ENCODE peak calls at places on chromosomes 2 and 18, in nine cellular contexts. S is adrenal gland, C is stomach, M is breast epithelium, L is H1, B is ovary, Z is right lobe of liver, O is lower leg skin, J is IMR-90. H is an unnamed sample.

GRCh38 chr2:195411219-195411687 is 245.8 kb upstream of the SLC39A10 start:
- DNase-seq in O (no peak), C (no peak), J (peak), L (no peak), M (no peak), S (no peak), B (no peak), Z (no peak), H (no peak)

GRCh38 chr2:218230882-218231281 is 13.9 kb downstream of the ARPC2 start:
- DNase-seq in Z (no peak), C (peak), S (no peak), J (peak), O (no peak), L (no peak), B (no peak), M (no peak), H (no peak)

GRCh38 chr2:144659731-144660275 is 139.9 kb upstream of the ZEB2 start:
- DNase-seq in J (peak), B (no peak), O (no peak), C (peak), S (peak), M (no peak), L (no peak), Z (no peak), H (no peak)

GRCh38 chr2:121532347-121532766 is 1.7 kb downstream of the RNU4ATAC start:
- DNase-seq in S (no peak), M (no peak), C (no peak), O (no peak), J (peak), Z (no peak), B (no peak), L (no peak), H (no peak)

GRCh38 chr2:105294046-105294445 is 35.5 kb downstream of the TGFBRAP1 start:
- DNase-seq in O (no peak), S (no peak), J (no peak), B (no peak), L (no peak), Z (no peak), M (no peak), C (no peak), H (no peak)

GRCh38 chr2:10934308-10934978 is 22.7 kb downstream of the KCNF1 start:
- DNase-seq in M (no peak), Z (no peak), C (no peak), J (no peak), S (no peak), O (no peak), B (no peak), L (no peak), H (no peak)

GRCh38 chr2:24206242-24206641 is 31.4 kb downstream of the FAM228A start:
- DNase-seq in C (no peak), J (no peak), M (no peak), S (no peak), Z (no peak), B (no peak), O (peak), L (no peak), H (no peak)

GRCh38 chr2:28958689-28959088 is 22.4 kb upstream of the TOGARAM2 start:
- DNase-seq in L (no peak), S (peak), Z (peak), O (peak), M (no peak), C (no peak), B (peak), J (peak), H (peak)

GRCh38 chr2:29516767-29517166 is 401.6 kb downstream of the CLIP4 start:
- DNase-seq in B (no peak), Z (no peak), M (no peak), C (no peak), O (no peak), L (no peak), J (no peak), S (no peak), H (no peak)

GRCh38 chr2:64766841-64767669 is 113.3 kb upstream of the SERTAD2 start:
- DNase-seq in Z (no peak), J (peak), O (no peak), B (no peak), S (no peak), M (no peak), C (no peak), L (no peak), H (no peak)

GRCh38 chr18:12403601-12404506 is 3.9 kb upstream of the PRELID3A start:
- DNase-seq in Z (no peak), S (peak), B (no peak), J (peak), C (no peak), L (no peak), O (no peak), M (no peak), H (no peak)

GRCh38 chr2:74168739-74169138 is 9.9 kb downstream of the MOB1A start:
- DNase-seq in O (no peak), J (no peak), M (no peak), B (no peak), Z (no peak), S (no peak), C (no peak), L (no peak), H (no peak)

GRCh38 chr18:79600141-79600540 is 79.5 kb upstream of the CTDP1 start:
- DNase-seq in Z (peak), C (no peak), M (no peak), S (peak), O (peak), L (no peak), B (peak), J (no peak), H (no peak)

GRCh38 chr18:75003764-75004690 is 204.9 kb downstream of the PTGR3 start:
- DNase-seq in L (no peak), O (no peak), S (peak), C (no peak), J (no peak), Z (no peak), M (no peak), B (no peak), H (no peak)

GRCh38 chr2:128595763-128596452 is 277.2 kb upstream of the HS6ST1 start:
- DNase-seq in Z (no peak), S (no peak), B (no peak), O (peak), J (no peak), M (no peak), C (peak), L (no peak), H (peak)

GRCh38 chr2:46548103-46548486 is 68.7 kb downstream of the TMEM247 start:
- DNase-seq in Z (peak), O (no peak), B (no peak), M (no peak), J (no peak), L (no peak), S (peak), C (no peak), H (peak)

GRCh38 chr18:78305789-78306188 is 673.8 kb upstream of the SALL3 start:
- DNase-seq in C (no peak), B (no peak), S (no peak), J (no peak), Z (no peak), M (no peak), L (no peak), O (no peak), H (no peak)

GRCh38 chr2:209845666-209846065 is 74.0 kb downstream of the UNC80 start:
- DNase-seq in Z (no peak), C (no peak), B (no peak), J (no peak), M (no peak), L (no peak), S (no peak), O (no peak), H (no peak)

GRCh38 chr2:58959996-58960395 is 718.9 kb upstream of the FANCL start:
- DNase-seq in O (no peak), J (no peak), L (no peak), Z (no peak), B (no peak), C (no peak), M (no peak), S (no peak), H (no peak)

GRCh38 chr18:55779461-55779710 is 191.4 kb upstream of the TCF4 start:
- DNase-seq in B (no peak), J (no peak), Z (no peak), O (no peak), C (no peak), M (no peak), S (no peak), L (no peak), H (no peak)

GRCh38 chr2:133838642-133839370 is 270.5 kb upstream of the NCKAP5 start:
- DNase-seq in Z (no peak), J (no peak), S (no peak), C (no peak), M (no peak), B (no peak), O (no peak), L (no peak), H (no peak)

GRCh38 chr2:180523629-180524340 is 456.6 kb upstream of the UBE2E3 start:
- DNase-seq in O (no peak), M (no peak), J (peak), Z (no peak), L (no peak), C (no peak), B (no peak), S (no peak), H (no peak)

GRCh38 chr2:238822955-238823354 is 24.9 kb upstream of the TWIST2 start:
- DNase-seq in Z (no peak), L (no peak), B (no peak), J (no peak), S (no peak), C (no peak), M (no peak), O (no peak), H (no peak)

GRCh38 chr2:209648714-209649113 is 122.9 kb upstream of the UNC80 start:
- DNase-seq in J (peak), M (no peak), O (no peak), S (no peak), Z (no peak), L (no peak), B (no peak), C (no peak), H (peak)

GRCh38 chr18:321839-322467 is 54.1 kb upstream of the THOC1 start:
- DNase-seq in J (peak), S (no peak), C (no peak), Z (no peak), M (no peak), O (no peak), L (no peak), B (no peak), H (no peak)

GRCh38 chr2:139759000-139759505 is 978.9 kb upstream of the NXPH2 start:
- DNase-seq in M (no peak), C (no peak), O (no peak), J (no peak), S (no peak), B (no peak), L (no peak), Z (no peak), H (no peak)

GRCh38 chr2:88866756-88867155 is 175.3 kb downstream of the RPIA start:
- DNase-seq in Z (no peak), S (no peak), O (no peak), L (no peak), C (no peak), B (no peak), J (no peak), M (no peak), H (no peak)

DNA sequence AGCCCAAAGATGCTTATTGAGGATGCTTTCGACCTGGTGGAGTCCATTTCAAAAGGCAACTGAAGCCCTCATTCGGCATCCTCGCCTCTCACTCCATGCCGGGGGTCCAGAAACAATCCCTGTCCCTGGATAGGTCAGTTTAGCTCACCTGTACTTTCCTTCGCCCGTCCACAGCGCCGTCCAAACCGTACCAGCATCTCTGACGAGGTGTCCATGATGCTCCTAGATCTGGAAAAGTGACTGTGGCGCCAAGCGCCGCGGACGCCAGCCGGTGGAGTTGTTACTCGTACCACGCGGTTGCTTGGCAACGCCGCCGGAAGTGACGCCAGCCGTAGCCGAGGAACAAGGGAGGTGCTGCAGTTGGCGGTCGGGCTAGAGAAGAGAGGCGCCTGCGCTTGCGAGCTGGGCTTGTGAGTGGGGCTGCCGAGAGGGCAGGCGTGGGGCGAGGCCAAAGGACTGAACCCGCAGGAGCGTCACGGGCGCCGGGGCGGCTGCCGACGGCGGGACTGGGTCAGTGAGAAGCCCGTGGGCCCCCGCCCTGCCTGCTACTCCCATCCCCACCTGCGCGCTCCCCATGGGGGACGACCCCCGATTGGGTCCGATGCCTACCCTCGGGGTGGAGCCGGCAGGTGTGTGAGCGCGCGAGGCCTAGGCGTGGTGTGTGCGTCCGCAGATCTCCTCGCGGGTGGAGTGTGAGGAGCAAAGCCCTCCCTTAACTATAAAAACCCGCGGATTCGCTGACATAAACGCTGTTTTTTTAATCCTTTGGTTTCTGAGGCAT is at the start of the genes CFAP210 and PHOSPHO2:
- DNase-seq in Z (peak), C (peak), S (peak), J (peak), M (peak), L (peak), B (peak), O (peak), H (peak)
- TF ChIP-seq POLR2A in Z (peak), C (no peak), S (peak), J (peak), M (peak), L (peak), B (peak), O (no peak), H (no peak)

GRCh38 chr2:7118606-7119503 is 201.6 kb downstream of the RNF144A start:
- DNase-seq in S (no peak), Z (no peak), M (no peak), B (peak), L (no peak), O (no peak), C (no peak), J (peak), H (peak)
- TF ChIP-seq CTCF in S (peak), Z (peak), M (no peak), B (peak), L (peak), O (no peak), C (no peak), J (peak), H (peak)

GRCh38 chr2:47783491-47784330 is 766 bp downstream of the MSH6 start:
- DNase-seq in C (peak), S (peak), O (peak), B (peak), J (peak), M (no peak), L (peak), Z (peak), H (peak)
- TF ChIP-seq POLR2A in C (no peak), S (no peak), O (no peak), B (no peak), J (no peak), M (no peak), L (peak), Z (no peak), H (no peak)

GRCh38 chr2:12693509-12693908 is 23.2 kb upstream of the TRIB2 start:
- DNase-seq in S (no peak), C (no peak), J (no peak), L (no peak), Z (no peak), O (no peak), M (no peak), B (no peak), H (no peak)

GRCh38 chr2:12697617-12698016 is 19.1 kb upstream of the TRIB2 start:
- DNase-seq in L (no peak), O (no peak), B (no peak), M (no peak), J (no peak), C (no peak), S (no peak), Z (no peak), H (no peak)

GRCh38 chr2:12700989-12701388 is 15.7 kb upstream of the TRIB2 start:
- DNase-seq in M (no peak), L (no peak), C (no peak), B (no peak), Z (no peak), S (no peak), O (no peak), J (peak), H (no peak)

GRCh38 chr2:12694990-12695774 is 21.6 kb upstream of the TRIB2 start:
- DNase-seq in J (no peak), L (no peak), B (no peak), M (no peak), C (no peak), O (no peak), Z (no peak), S (no peak), H (no peak)
- TF ChIP-seq CTCF in J (no peak), L (no peak), B (no peak), M (no peak), C (no peak), O (no peak), Z (no peak), S (no peak), H (no peak)

H was measured in testis.